ENCODE peak calls at places on chromosome 11, in ten cellular contexts. D, X, E, O, H, Y, Q, J, A and C are unnamed samples.

GRCh38 chr11:95301497-95301896 is 70.5 kb upstream of the SESN3 start:
- DNase-seq in X (no peak), H (no peak), Y (no peak), A (peak; percentile 30), O (no peak), E (no peak), J (no peak), D (peak; percentile 40), Q (no peak), C (no peak)

GRCh38 chr11:61891331-61892084 is at the start of gene FADS3:
- DNase-seq in Y (peak; percentile 91), H (peak; percentile 88), E (peak; percentile 90), Q (peak; percentile 96), D (peak; percentile 92), J (peak; percentile 91), A (peak; percentile 91), X (peak; percentile 74), O (peak; percentile 69), C (peak; percentile 92)

GRCh38 chr11:93652161-93652597 is 9.3 kb upstream of the CEP295 start:
- DNase-seq in D (peak; percentile 43), H (peak; percentile 43), A (no peak), Q (no peak), J (no peak), O (peak; percentile 44), Y (peak; percentile 51), E (peak; percentile 37), X (peak; percentile 38), C (no peak)

GRCh38 chr11:27205779-27206549 is 157.1 kb downstream of the CCDC34 start:
- DNase-seq in H (no peak), E (no peak), A (no peak), O (no peak), X (no peak), Q (no peak), Y (peak; percentile 10), J (no peak), D (no peak), C (no peak)

GRCh38 chr11:70637949-70638598 is 239.7 kb downstream of the CTTN start:
- DNase-seq in O (no peak), H (no peak), J (no peak), A (no peak), Q (no peak), E (peak; percentile 59), X (no peak), D (no peak), Y (no peak), C (no peak)

GRCh38 chr11:69241844-69242582 is 51.9 kb upstream of the MYEOV start:
- DNase-seq in A (no peak), O (no peak), H (peak; percentile 63), J (no peak), E (no peak), Y (no peak), X (no peak), D (no peak), Q (no peak), C (no peak)

GRCh38 chr11:130850185-130850944 is 65.9 kb downstream of the SNX19 start:
- DNase-seq in O (no peak), X (no peak), H (no peak), Y (no peak), E (no peak), J (no peak), Q (no peak), D (no peak), A (no peak), C (no peak)

GRCh38 chr11:20029193-20029592 is 131.1 kb downstream of the DBX1 start:
- DNase-seq in A (no peak), Y (no peak), Q (no peak), H (no peak), O (no peak), X (no peak), D (no peak), J (no peak), E (no peak), C (no peak)

GRCh38 chr11:102592634-102593581 is 32.2 kb downstream of the MMP20 start:
- DNase-seq in E (peak; percentile 58), X (peak; percentile 56), Q (no peak), H (peak; percentile 44), O (peak; percentile 20), J (no peak), Y (no peak), D (no peak), A (no peak), C (no peak)

GRCh38 chr11:72751293-72752087 is 718 bp downstream of the ARAP1 start:
- DNase-seq in X (no peak), O (no peak), Y (no peak), Q (peak; percentile 71), A (no peak), D (no peak), H (peak; percentile 28), J (no peak), E (no peak), C (no peak)

GRCh38 chr11:35974878-35975578 is 31.2 kb downstream of the LDLRAD3 start:
- DNase-seq in O (no peak), D (no peak), Y (no peak), A (no peak), J (no peak), E (no peak), H (no peak), X (no peak), Q (no peak), C (peak; percentile 21)

GRCh38 chr11:2805388-2806057 is 80.1 kb downstream of the CDKN1C start:
- DNase-seq in Y (peak; percentile 18), A (peak; percentile 23), H (no peak), D (no peak), E (no peak), X (no peak), Q (no peak), O (no peak), J (no peak), C (peak; percentile 12)

GRCh38 chr11:125591659-125592304 is 870 bp upstream of the STT3A start:
- DNase-seq in O (peak; percentile 13), D (peak; percentile 55), E (peak; percentile 79), Y (peak; percentile 47), Q (peak; percentile 78), X (no peak), H (peak; percentile 19), J (peak; percentile 20), A (peak; percentile 37), C (peak; percentile 7)

GRCh38 chr11:306645-307371 is 808 bp upstream of the IFITM2 start:
- DNase-seq in O (no peak), E (no peak), X (no peak), A (no peak), H (no peak), Y (no peak), J (no peak), D (no peak), Q (peak; percentile 79), C (no peak)

GRCh38 chr11:74494916-74495315 is 1.4 kb upstream of the LIPT2 start:
- DNase-seq in O (no peak), X (no peak), Q (no peak), A (no peak), H (no peak), J (no peak), Y (no peak), E (no peak), D (no peak), C (no peak)

GRCh38 chr11:74490945-74491344 is 2.6 kb downstream of the LIPT2 start:
- DNase-seq in J (no peak), D (no peak), Y (no peak), X (no peak), E (no peak), O (no peak), H (no peak), A (no peak), Q (no peak), C (no peak)

GRCh38 chr11:74492974-74493815 is at the start of gene LIPT2:
- DNase-seq in Y (peak; percentile 98), Q (peak; percentile 99), J (peak; percentile 97), A (peak; percentile 98), D (peak; percentile 99), E (peak; percentile 99), X (peak; percentile 99), H (peak; percentile 99), O (peak; percentile 95), C (peak; percentile 94)

GRCh38 chr11:74492084-74492483 is 1.4 kb downstream of the LIPT2 start:
- DNase-seq in O (no peak), H (no peak), Q (no peak), Y (no peak), X (no peak), J (no peak), E (no peak), A (no peak), D (no peak), C (no peak)

GRCh38 chr11:74493816-74494630 is 499 bp upstream of the LIPT2 start:
- DNase-seq in O (peak; percentile 47), A (no peak), J (no peak), E (no peak), Y (no peak), X (peak; percentile 33), D (no peak), Q (no peak), H (no peak), C (no peak)
- TF ChIP-seq CTCF in O (no peak), A (no peak), J (no peak), E (no peak), Y (no peak), X (no peak), D (no peak), Q (no peak), H (no peak), C (no peak)

DNA sequence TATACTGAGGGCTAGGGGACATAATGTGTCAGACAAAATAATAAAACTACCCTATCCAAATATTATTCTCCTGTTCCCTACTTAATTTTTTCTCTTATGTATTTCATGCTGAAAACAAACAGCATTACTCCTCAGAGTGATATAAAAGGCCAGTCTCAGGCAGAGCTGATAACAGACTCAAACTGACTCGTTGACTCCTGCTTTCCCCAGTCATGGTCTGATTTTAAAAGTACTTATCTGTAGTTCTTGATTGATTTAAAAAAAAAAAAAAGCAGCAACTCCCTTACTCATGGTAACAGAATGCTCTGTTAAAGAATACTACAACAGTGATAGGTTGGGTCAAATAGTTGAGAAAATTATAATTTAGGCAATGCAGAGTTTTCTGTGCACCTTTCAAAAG is 90.3 kb upstream of the BARX2 start:
- DNase-seq in H (no peak), Q (no peak), O (no peak), A (no peak), J (no peak), Y (no peak), D (no peak), E (no peak), X (no peak), C (no peak)
- H3K27ac ChIP-seq in H (no peak overlapping the region), Q (no peak overlapping the region), O (no peak overlapping the region), A (peak overlapping the region; percentile 69), J (peak overlapping the region; percentile 24), Y (no peak overlapping the region), D (peak overlapping the region; percentile 9), E (no peak overlapping the region), X (no peak overlapping the region), C (no peak overlapping the region)

DNA sequence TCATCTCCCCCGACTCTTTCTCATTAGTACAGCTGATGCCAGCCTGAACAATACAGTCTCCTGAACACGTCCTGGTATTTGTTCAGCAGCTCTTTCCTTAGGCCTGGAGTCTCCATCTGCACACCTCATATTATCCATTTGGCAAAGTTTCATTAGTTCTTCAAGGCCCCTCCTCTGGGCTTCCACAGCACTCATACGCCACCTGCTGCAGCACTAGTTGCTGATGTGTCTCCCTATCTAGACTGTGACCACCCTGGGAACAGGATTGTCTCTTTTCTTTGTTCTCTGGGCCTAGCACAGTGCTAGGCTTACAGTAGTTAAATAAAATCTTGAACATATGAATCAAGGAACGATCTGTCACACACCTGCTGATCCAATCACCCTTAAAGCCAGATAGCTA is 17.2 kb downstream of the DCHS1 start:
- DNase-seq in J (no peak), A (no peak), X (no peak), E (no peak), O (no peak), Q (no peak), Y (no peak), D (no peak), H (no peak), C (no peak)
- H3K9me3 ChIP-seq in J (no peaks in the 10 kb centered on the region), A (no peaks in the 10 kb centered on the region), X (no peaks in the 10 kb centered on the region), E (no peaks in the 10 kb centered on the region), O (no peaks in the 10 kb centered on the region), Q (no peaks in the 10 kb centered on the region), Y (no peaks in the 10 kb centered on the region), D (no peaks in the 10 kb centered on the region), H (no peaks in the 10 kb centered on the region), C (no peaks in the 10 kb centered on the region)

GRCh38 chr11:32434387-32435151 is 770 bp downstream of the WT1 start:
- DNase-seq in X (peak; percentile 73), H (no peak), O (no peak), J (no peak), A (no peak), Q (no peak), Y (no peak), D (no peak), E (peak; percentile 69), C (no peak)
- TF ChIP-seq CTCF in X (peak; percentile 54), H (no peak), O (no peak), J (peak; percentile 33), A (no peak), Q (no peak), Y (no peak), D (peak; percentile 8), E (peak; percentile 36), C (no peak)